ENCODE peak calls at places on chromosomes 2 and 18, in ten cellular contexts. U is activated T-helper 1 cell treated with anti-CD3 and anti-CD28 coated beads, Interleukin-2, amount 50 U/mL, for 16 hours; F is DMS53; H is ACHN; L is activated effector memory CD4-positive, alpha-beta T cell treated with Interleukin-2 at 50 U/mL for 16 hours; G is fibroblast of the aortic adventitia; R is mucosa of gallbladder; I is LoVo; Z is HTR-8/SVneo; X is KBM-7. N is an unnamed sample.

GRCh38 chr2:25437881-25438662 is 96.3 kb upstream of the DNMT3A start:
- DNase-seq in H (peak), F (no peak), Z (no peak), G (no peak), U (no peak), I (no peak), X (no peak), L (no peak), R (no peak), N (no peak)

GRCh38 chr2:3505771-3506170 is 13.6 kb downstream of the ADI1 start:
- DNase-seq in X (no peak), H (no peak), U (no peak), I (no peak), F (peak), G (no peak), Z (no peak), R (no peak), L (no peak), N (no peak)

GRCh38 chr2:225570000-225570399 is 170.5 kb downstream of the NYAP2 start:
- DNase-seq in L (no peak), F (peak), G (no peak), Z (no peak), I (no peak), U (no peak), X (no peak), R (no peak), H (no peak), N (no peak)

GRCh38 chr2:36352024-36352398 is 3.6 kb upstream of the CRIM1 start:
- DNase-seq in R (no peak), G (peak), F (peak), X (peak), Z (peak), I (peak), L (no peak), U (no peak), H (peak), N (peak)

GRCh38 chr2:65656152-65656718 is 223.8 kb upstream of the SPRED2 start:
- DNase-seq in U (no peak), L (no peak), R (no peak), Z (no peak), G (no peak), X (no peak), I (no peak), F (no peak), H (no peak), N (no peak)

GRCh38 chr2:74152954-74153353 is 5.2 kb upstream of the BOLA3 start:
- DNase-seq in I (no peak), G (no peak), L (no peak), R (no peak), H (no peak), U (no peak), Z (no peak), X (no peak), F (no peak), N (no peak)

GRCh38 chr2:36404312-36404711 is 48.7 kb downstream of the CRIM1 start:
- DNase-seq in Z (no peak), R (no peak), X (no peak), H (peak), U (no peak), F (no peak), L (no peak), G (no peak), I (no peak), N (no peak)

GRCh38 chr2:105410554-105410953 is 11.7 kb upstream of the FHL2 start:
- DNase-seq in U (no peak), L (no peak), Z (no peak), G (peak), H (no peak), F (no peak), I (no peak), R (no peak), X (no peak), N (no peak)

GRCh38 chr2:230772189-230772588 is 59.5 kb downstream of the CAB39 start:
- DNase-seq in F (no peak), U (no peak), H (no peak), G (no peak), X (no peak), R (no peak), I (no peak), Z (no peak), L (no peak), N (no peak)

GRCh38 chr2:201942525-201942924 is 91.1 kb upstream of the FZD7 start:
- DNase-seq in I (no peak), X (no peak), R (no peak), U (no peak), H (no peak), Z (no peak), G (peak), L (no peak), F (no peak), N (no peak)

GRCh38 chr2:31388736-31389135 is 25.8 kb downstream of the XDH start:
- DNase-seq in F (no peak), U (no peak), H (no peak), G (no peak), R (no peak), Z (no peak), L (no peak), I (no peak), X (no peak), N (no peak)

GRCh38 chr2:181660181-181660580 is 3.3 kb upstream of the CERKL start:
- DNase-seq in Z (no peak), L (no peak), X (no peak), I (peak), F (peak), U (no peak), H (no peak), G (no peak), R (no peak), N (no peak)

GRCh38 chr18:46346896-46347630 is 242.9 kb downstream of the HAUS1 start:
- DNase-seq in I (no peak), H (no peak), Z (no peak), R (no peak), G (no peak), X (no peak), L (no peak), U (no peak), F (no peak), N (no peak)

GRCh38 chr2:183185534-183185933 is 61.3 kb downstream of the NUP35 start:
- DNase-seq in F (no peak), R (no peak), X (no peak), G (no peak), H (no peak), Z (no peak), U (no peak), L (no peak), I (no peak), N (no peak)

GRCh38 chr2:101204400-101205095 is 48.1 kb upstream of the CNOT11 start:
- DNase-seq in U (no peak), X (no peak), I (no peak), F (peak), L (no peak), R (no peak), H (peak), G (peak), Z (peak), N (no peak)

GRCh38 chr2:206851511-206851910 is 86.1 kb downstream of the FASTKD2 start:
- DNase-seq in Z (no peak), L (no peak), G (no peak), F (no peak), R (no peak), U (no peak), X (no peak), H (no peak), I (no peak), N (no peak)

GRCh38 chr18:21053127-21053526 is 58.5 kb downstream of the ROCK1 start:
- DNase-seq in R (no peak), G (peak), I (no peak), Z (no peak), L (no peak), F (no peak), U (no peak), H (no peak), X (no peak), N (no peak)